ENCODE peak calls at places on chromosomes 13 and 19, in eight cellular contexts. B is lower lobe of right lung, Y is breast epithelium, G is heart right ventricle, I is psoas muscle, N is A549, R is pancreas, W is Peyer's patch. H is an unnamed sample.

GRCh38 chr19:42208612-42209011 is 8.9 kb downstream of the DEDD2 start:
- DNase-seq in G (no peak), R (no peak), N (no peak), B (no peak), Y (no peak), W (no peak), I (peak), H (peak)

GRCh38 chr19:21321134-21321533 is 8.1 kb downstream of the ZNF708 start:
- DNase-seq in I (no peak), Y (no peak), G (no peak), N (no peak), R (no peak), B (no peak), W (no peak), H (no peak)

GRCh38 chr13:30907167-30907761 is 1.2 kb downstream of the MEDAG start:
- DNase-seq in N (no peak), W (no peak), I (no peak), R (no peak), B (peak), Y (no peak), G (no peak), H (no peak)

GRCh38 chr19:58330458-58330857 is 3.7 kb downstream of the ZSCAN22 start:
- DNase-seq in R (no peak), B (no peak), I (no peak), W (no peak), N (no peak), G (no peak), Y (no peak), H (peak)

GRCh38 chr13:111213964-111214726 is 99.0 kb downstream of the ARHGEF7 start:
- DNase-seq in B (peak), N (no peak), G (no peak), Y (no peak), W (no peak), I (peak), R (no peak), H (no peak)

GRCh38 chr13:36981156-36981743 is 17.9 kb downstream of the ALG5 start:
- DNase-seq in G (no peak), W (no peak), Y (no peak), R (no peak), I (no peak), B (no peak), N (peak), H (no peak)

GRCh38 chr13:92407858-92408257 is 818.7 kb upstream of the GPC6 start:
- DNase-seq in N (no peak), G (no peak), B (no peak), Y (no peak), I (no peak), R (no peak), W (no peak), H (no peak)

GRCh38 chr19:22617614-22618325 is 16.4 kb upstream of the ZNF492 start:
- DNase-seq in G (peak), N (no peak), I (no peak), B (no peak), Y (no peak), R (no peak), W (no peak), H (peak)

GRCh38 chr19:2527716-2528115 is 51.8 kb downstream of the GADD45B start:
- DNase-seq in N (no peak), B (no peak), R (no peak), G (no peak), W (no peak), I (no peak), Y (no peak), H (no peak)

GRCh38 chr19:2532252-2533071 is 56.5 kb downstream of the GADD45B start:
- DNase-seq in B (no peak), Y (no peak), G (no peak), I (no peak), N (peak), W (no peak), R (no peak), H (peak)

GRCh38 chr19:2528543-2529173 is 52.7 kb downstream of the GADD45B start:
- DNase-seq in W (peak), Y (peak), B (peak), N (no peak), G (no peak), I (peak), R (no peak), H (peak)

GRCh38 chr19:2527171-2527570 is 51.2 kb downstream of the GADD45B start:
- DNase-seq in N (no peak), I (no peak), W (no peak), R (no peak), Y (no peak), G (no peak), B (no peak), H (peak)

DNA sequence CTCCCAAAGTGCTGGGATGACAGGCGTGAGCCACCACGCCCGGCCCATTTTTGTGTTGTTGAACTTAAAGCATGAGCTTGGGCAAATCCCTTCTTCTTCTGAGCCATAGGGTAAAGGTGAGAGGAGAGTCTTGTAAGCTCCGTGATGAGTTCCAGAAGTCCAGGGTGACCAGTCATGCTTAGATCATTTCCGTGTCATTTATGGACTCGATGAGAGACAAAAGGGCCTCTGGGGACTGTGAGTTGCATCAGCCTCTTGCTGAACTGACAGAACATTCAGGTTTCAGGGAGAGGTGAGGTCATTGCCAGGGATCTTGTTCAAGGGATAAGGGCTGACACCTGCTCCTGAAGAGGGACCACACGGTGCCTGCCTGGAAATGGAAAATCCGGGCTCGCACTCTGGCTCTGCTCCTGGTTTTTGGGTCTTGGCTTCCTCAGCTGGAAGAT is 53.6 kb downstream of the GADD45B start:
- DNase-seq in B (peak), G (no peak), W (peak), R (no peak), N (peak), I (peak), Y (peak), H (peak)
- H3K27ac ChIP-seq in B (no peak), G (no peak), W (no peak), R (no peak), N (peak), I (peak), Y (peak), H (peak)

GRCh38 chr19:10092648-10093294 is 6.7 kb downstream of the SHFL start:
- DNase-seq in Y (no peak), I (no peak), W (no peak), B (no peak), R (no peak), G (no peak), N (no peak), H (peak)

GRCh38 chr19:10089801-10090375 is 3.8 kb downstream of the SHFL start:
- DNase-seq in R (no peak), Y (no peak), B (no peak), G (no peak), I (peak), N (no peak), W (no peak), H (peak)

GRCh38 chr19:10091370-10091687 is 5.2 kb downstream of the SHFL start:
- DNase-seq in N (no peak), G (no peak), B (no peak), I (no peak), Y (no peak), R (peak), W (no peak), H (no peak)

GRCh38 chr19:10093295-10094186 is 7.4 kb downstream of the SHFL start:
- DNase-seq in B (no peak), R (peak), I (no peak), W (peak), Y (no peak), N (no peak), G (no peak), H (peak)

DNA sequence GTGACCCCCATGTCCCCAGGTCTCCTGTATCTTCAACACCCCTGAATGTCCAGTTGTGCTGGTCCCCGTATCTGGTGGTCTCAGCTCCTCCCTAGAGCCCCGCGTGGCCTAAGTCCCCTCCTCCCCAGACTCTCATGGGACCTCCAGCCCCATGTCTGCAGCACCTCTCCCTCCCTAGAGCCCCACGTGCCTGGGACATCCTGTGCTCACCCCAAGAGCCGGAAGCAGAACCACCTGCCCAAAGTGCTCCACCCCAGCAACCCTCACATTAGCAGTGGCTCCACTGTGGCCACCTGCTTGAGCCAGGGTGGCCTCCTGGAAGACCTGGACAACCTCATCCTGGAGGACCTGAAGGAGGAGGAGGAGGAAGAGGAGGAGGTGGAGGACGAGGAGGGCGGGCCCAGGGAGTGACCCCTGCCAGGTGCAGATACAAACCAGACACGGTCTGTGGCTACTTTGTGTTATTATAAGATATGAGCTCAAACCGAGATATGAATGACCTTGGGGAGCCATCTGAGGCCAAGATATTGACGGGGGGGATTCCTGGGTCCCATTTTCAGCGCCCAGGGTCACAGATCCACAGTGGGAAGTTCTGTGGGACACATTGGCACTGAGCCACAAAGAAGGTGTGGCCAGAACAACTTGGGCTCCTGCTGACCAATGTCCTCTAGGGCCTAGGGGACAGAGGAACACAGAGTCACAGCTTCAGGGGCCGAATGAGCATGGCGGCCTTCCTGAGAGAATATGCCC is 6.0 kb downstream of the SHFL start:
- DNase-seq in N (no peak), W (peak), R (peak), Y (no peak), G (no peak), I (peak), B (no peak), H (peak)
- TF ChIP-seq CTCF in N (no peak), W (no peak), R (no peak), Y (no peak), G (no peak), I (no peak), B (no peak), H (no peak)

DNA sequence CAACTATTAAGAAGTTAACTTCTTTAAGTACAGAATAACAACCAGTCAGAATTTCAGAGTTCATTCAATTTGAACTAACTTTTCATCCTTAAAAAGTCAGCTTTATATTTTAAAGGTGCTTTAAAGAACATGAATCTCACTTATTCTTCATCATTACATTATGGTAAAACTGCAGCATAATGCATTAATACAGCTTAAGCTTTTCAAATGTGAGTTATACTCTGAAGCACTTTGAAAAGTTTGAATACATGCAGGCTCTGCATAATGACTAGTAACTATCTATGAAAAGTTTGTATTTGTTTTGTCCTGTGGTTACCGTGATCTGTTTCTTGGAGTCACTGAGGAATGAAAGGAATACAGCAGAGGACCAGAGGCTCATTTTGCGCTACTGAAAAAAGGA is 4.0 kb downstream of the PCDH17 start:
- DNase-seq in G (no peak), N (no peak), B (no peak), R (no peak), I (no peak), W (no peak), Y (no peak), H (no peak)
- H3K4me3 ChIP-seq in G (peak), N (no peak), B (peak), R (peak), I (peak), W (no peak), Y (no peak), H (no peak)

GRCh38 chr13:112722433-112723250 is 32.8 kb downstream of the ATP11A start:
- DNase-seq in G (no peak), R (peak), W (peak), Y (no peak), N (peak), B (peak), I (no peak), H (peak)

GRCh38 chr13:112720251-112720650 is 30.4 kb downstream of the ATP11A start:
- DNase-seq in I (no peak), N (no peak), W (peak), Y (no peak), R (no peak), B (no peak), G (no peak), H (no peak)

GRCh38 chr13:112720814-112721197 is 31.0 kb downstream of the ATP11A start:
- DNase-seq in I (no peak), B (no peak), W (peak), Y (no peak), N (no peak), R (no peak), G (no peak), H (no peak)

GRCh38 chr13:112719556-112719955 is 29.7 kb downstream of the ATP11A start:
- DNase-seq in G (no peak), R (no peak), I (no peak), B (no peak), N (no peak), Y (no peak), W (no peak), H (no peak)

GRCh38 chr13:112721198-112722104 is 31.6 kb downstream of the ATP11A start:
- DNase-seq in R (no peak), N (no peak), Y (peak), W (peak), G (no peak), B (peak), I (peak), H (peak)
- H3K27ac ChIP-seq in R (peak), N (peak), Y (peak), W (no peak), G (peak), B (peak), I (no peak), H (no peak)

GRCh38 chr13:52664269-52664668 is 11.6 kb downstream of the SUGT1 start:
- DNase-seq in R (no peak), B (no peak), I (no peak), G (no peak), Y (no peak), N (no peak), W (no peak), H (no peak)

GRCh38 chr13:52670726-52671125 is 18.1 kb downstream of the SUGT1 start:
- DNase-seq in B (no peak), I (no peak), W (no peak), N (no peak), R (no peak), G (no peak), Y (no peak), H (no peak)

GRCh38 chr13:52665325-52665724 is 12.7 kb downstream of the SUGT1 start:
- DNase-seq in B (no peak), Y (no peak), R (no peak), I (no peak), N (peak), G (no peak), W (no peak), H (peak)

DNA sequence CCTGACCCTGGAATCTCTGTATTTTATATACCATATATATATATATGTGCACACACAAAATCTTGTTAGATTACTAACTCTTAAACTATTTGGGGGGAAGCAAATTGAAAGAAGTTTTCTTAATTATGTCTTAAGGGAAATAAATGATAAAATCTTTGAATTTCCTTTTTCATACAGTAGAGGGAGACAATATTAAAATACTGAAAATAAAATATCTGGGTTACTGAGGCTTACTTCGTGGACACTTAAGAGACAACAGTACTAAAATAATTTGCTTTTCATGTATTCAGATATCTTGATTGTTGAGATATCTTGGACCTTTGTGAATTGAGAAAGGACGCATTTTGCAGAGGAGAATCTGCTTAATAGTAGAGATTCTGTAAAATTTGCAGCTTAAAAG is 17.0 kb downstream of the SUGT1 start:
- DNase-seq in W (no peak), N (no peak), Y (no peak), G (no peak), R (no peak), B (no peak), I (no peak), H (no peak)
- TF ChIP-seq CTCF in W (no peak), N (no peak), Y (no peak), G (no peak), R (no peak), B (no peak), I (no peak), H (peak)

GRCh38 chr19:19663292-19664120 is at the start of gene ATP13A1:
- DNase-seq in Y (peak), I (peak), G (peak), R (peak), B (peak), W (peak), N (peak), H (peak)

GRCh38 chr19:19661141-19661674 is 2.3 kb downstream of the ATP13A1 start:
- DNase-seq in W (no peak), N (no peak), B (peak), G (no peak), R (no peak), Y (no peak), I (no peak), H (peak)

GRCh38 chr19:19662866-19663291 is 597 bp downstream of the ATP13A1 start:
- DNase-seq in Y (no peak), I (peak), W (no peak), N (no peak), R (no peak), G (no peak), B (no peak), H (peak)

GRCh38 chr19:19662344-19662743 is 1.1 kb downstream of the ATP13A1 start:
- DNase-seq in I (no peak), N (no peak), B (peak), G (no peak), R (no peak), Y (no peak), W (peak), H (peak)

GRCh38 chr19:19661675-19662251 is 1.7 kb downstream of the ATP13A1 start:
- DNase-seq in Y (no peak), N (no peak), I (no peak), B (peak), W (peak), R (no peak), G (no peak), H (peak)
- H3K4me3 ChIP-seq in Y (no peak), N (no peak), I (peak), B (peak), W (peak), R (peak), G (peak), H (peak)

GRCh38 chr13:64869539-64869938 is 2360.6 kb downstream of the PCDH9 start:
- DNase-seq in N (no peak), G (no peak), B (no peak), I (no peak), Y (no peak), W (no peak), R (no peak), H (no peak)

GRCh38 chr13:64877176-64877575 is 2353.0 kb downstream of the PCDH9 start:
- DNase-seq in G (no peak), B (no peak), R (no peak), N (no peak), W (no peak), I (no peak), Y (no peak), H (no peak)

DNA sequence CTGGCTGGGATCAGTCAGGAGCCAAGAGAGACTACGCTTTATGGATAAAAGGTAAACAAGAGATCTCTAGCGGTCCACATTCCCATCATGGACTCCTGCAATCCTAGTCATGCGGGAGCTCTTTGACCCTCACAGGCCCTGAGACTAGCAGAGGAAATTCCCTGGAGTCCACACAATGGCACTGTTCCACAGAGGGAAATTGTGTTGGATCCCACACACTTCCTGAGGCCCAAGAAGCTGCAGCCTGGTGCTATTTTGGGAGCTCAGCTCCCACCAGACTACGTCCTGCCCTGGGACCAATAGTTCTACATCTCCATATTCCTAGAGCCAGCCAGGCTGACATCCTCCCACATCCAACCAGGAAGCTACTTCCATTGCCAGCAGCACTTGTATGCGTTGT is 2358.4 kb downstream of the PCDH9 start:
- DNase-seq in R (no peak), N (no peak), B (no peak), I (no peak), W (no peak), Y (no peak), G (no peak), H (no peak)
- H3K27ac ChIP-seq in R (no peak), N (no peak), B (no peak), I (no peak), W (no peak), Y (no peak), G (no peak), H (no peak)

GRCh38 chr19:6416658-6417405 is 7.8 kb downstream of the KHSRP start:
- DNase-seq in N (no peak), G (no peak), W (no peak), R (no peak), Y (no peak), B (no peak), I (peak), H (peak)

GRCh38 chr19:6415592-6416190 is 8.9 kb downstream of the KHSRP start:
- DNase-seq in B (no peak), Y (no peak), I (no peak), N (no peak), W (no peak), G (no peak), R (no peak), H (peak)

GRCh38 chr19:6418562-6418932 is 6.1 kb downstream of the KHSRP start:
- DNase-seq in I (no peak), B (no peak), W (no peak), R (no peak), N (no peak), Y (no peak), G (no peak), H (no peak)

GRCh38 chr19:6414793-6415591 is 9.6 kb downstream of the KHSRP start:
- DNase-seq in W (no peak), G (no peak), N (no peak), I (peak), R (no peak), Y (no peak), B (no peak), H (peak)

GRCh38 chr19:6417713-6418561 is 6.7 kb downstream of the KHSRP start:
- DNase-seq in G (no peak), Y (no peak), B (no peak), W (no peak), N (peak), R (no peak), I (peak), H (peak)
- TF ChIP-seq CTCF in G (peak), Y (no peak), B (peak), W (no peak), N (peak), R (no peak), I (peak), H (peak)

GRCh38 chr13:54144809-54145208 is 1116.2 kb downstream of the OLFM4 start:
- DNase-seq in W (no peak), N (no peak), R (no peak), I (no peak), B (no peak), Y (no peak), G (no peak), H (no peak)
- H3K4me3 ChIP-seq in W (no peak), N (no peak), R (no peak), I (no peak), B (no peak), Y (no peak), G (no peak), H (no peak)

GRCh38 chr19:46412034-46412982 is 1.1 kb downstream of the CCDC8 start:
- DNase-seq in N (no peak), I (no peak), W (no peak), Y (no peak), R (peak), G (no peak), B (peak), H (peak)
- H3K27ac ChIP-seq in N (no peak), I (no peak), W (no peak), Y (peak), R (peak), G (peak), B (peak), H (no peak)